ENCODE peak calls at places on chromosomes 2 and 18, in seven cellular contexts. F, D, N, T, V, X and P are unnamed samples.

GRCh38 chr2:19119326-19120001 is 239.0 kb downstream of the OSR1 start:
- DNase-seq in F (no peak), D (no peak), N (no peak), T (no peak), V (no peak), X (no peak), P (no peak)

GRCh38 chr2:97645112-97645699 is 656 bp upstream of the COX5B start:
- DNase-seq in F (peak), D (no peak), N (peak), T (no peak), V (no peak), X (no peak), P (no peak)

GRCh38 chr18:32389868-32390267 is 80.8 kb downstream of the GAREM1 start:
- DNase-seq in F (no peak), D (no peak), N (no peak), T (no peak), V (no peak), X (no peak), P (no peak)

GRCh38 chr2:201837824-201838340 is 31.5 kb downstream of the CDK15 start:
- DNase-seq in F (no peak), D (no peak), N (no peak), T (no peak), V (no peak), X (no peak), P (no peak)

GRCh38 chr2:185456517-185456916 is 282.1 kb upstream of the FSIP2 start:
- DNase-seq in F (no peak), D (no peak), N (no peak), T (no peak), V (no peak), X (no peak), P (peak)

GRCh38 chr2:235937936-235938335 is 230.2 kb downstream of the GBX2 start:
- DNase-seq in F (no peak), D (no peak), N (no peak), T (no peak), V (no peak), X (no peak), P (no peak)

GRCh38 chr2:158936978-158937377 is 31.5 kb upstream of the TANC1 start:
- DNase-seq in F (no peak), D (peak), N (no peak), T (no peak), V (no peak), X (peak), P (peak)

GRCh38 chr2:23435250-23436035 is 50.5 kb downstream of the KLHL29 start:
- DNase-seq in F (no peak), D (no peak), N (no peak), T (no peak), V (no peak), X (no peak), P (no peak)

GRCh38 chr2:74087696-74088095 is 60.0 kb downstream of the BOLA3 start:
- DNase-seq in F (no peak), D (no peak), N (no peak), T (no peak), V (no peak), X (no peak), P (no peak)

GRCh38 chr18:22641973-22642372 is 224.3 kb upstream of the CTAGE1 start:
- DNase-seq in F (no peak), D (no peak), N (no peak), T (no peak), V (no peak), X (no peak), P (no peak)

GRCh38 chr18:38940863-38941531 is 1375.4 kb upstream of the CELF4 start:
- DNase-seq in F (no peak), D (peak), N (no peak), T (peak), V (peak), X (peak), P (peak)

GRCh38 chr18:62452280-62452824 is 70.5 kb upstream of the ZCCHC2 start:
- DNase-seq in F (no peak), D (no peak), N (no peak), T (no peak), V (peak), X (no peak), P (no peak)

GRCh38 chr2:102618452-102619413 is 620 bp upstream of the SLC9A2 start:
- DNase-seq in F (no peak), D (no peak), N (no peak), T (peak), V (peak), X (peak), P (no peak)

GRCh38 chr18:1468550-1468949 is 563.9 kb downstream of the ADCYAP1 start:
- DNase-seq in F (no peak), D (no peak), N (no peak), T (no peak), V (no peak), X (no peak), P (no peak)

GRCh38 chr2:94759211-94759610 is 112.0 kb upstream of the TEKT4 start:
- DNase-seq in F (no peak), D (no peak), N (no peak), T (peak), V (peak), X (no peak), P (no peak)

GRCh38 chr2:98806266-98806697 is 75.3 kb upstream of the MGAT4A start:
- DNase-seq in F (no peak), D (no peak), N (peak), T (no peak), V (no peak), X (no peak), P (no peak)

GRCh38 chr2:16615246-16615645 is 50.4 kb downstream of the CYRIA start:
- DNase-seq in F (no peak), D (no peak), N (no peak), T (no peak), V (no peak), X (no peak), P (no peak)

GRCh38 chr2:181466661-181467576 is 9.7 kb downstream of the ITGA4 start:
- DNase-seq in F (peak), D (peak), N (peak), T (peak), V (peak), X (no peak), P (peak)

GRCh38 chr2:196431957-196432356 is 207.6 kb upstream of the CCDC150 start:
- DNase-seq in F (no peak), D (no peak), N (no peak), T (peak), V (peak), X (no peak), P (no peak)
- H3K27ac ChIP-seq in F (no peak), D (no peak), N (no peak), T (no peak), V (no peak), X (no peak), P (no peak)

GRCh38 chr2:10569460-10569859 is 120.3 kb downstream of the NOL10 start:
- DNase-seq in F (no peak), D (no peak), N (no peak), T (no peak), V (no peak), X (no peak), P (no peak)
- H3K27ac ChIP-seq in F (no peak), D (no peak), N (no peak), T (no peak), V (no peak), X (no peak), P (no peak)

GRCh38 chr2:39631256-39631655 is 34.5 kb upstream of the TMEM178A start:
- DNase-seq in F (no peak), D (no peak), N (no peak), T (no peak), V (no peak), X (no peak), P (no peak)
- H3K27ac ChIP-seq in F (no peak), D (peak), N (no peak), T (no peak), V (no peak), X (peak), P (peak)

DNA sequence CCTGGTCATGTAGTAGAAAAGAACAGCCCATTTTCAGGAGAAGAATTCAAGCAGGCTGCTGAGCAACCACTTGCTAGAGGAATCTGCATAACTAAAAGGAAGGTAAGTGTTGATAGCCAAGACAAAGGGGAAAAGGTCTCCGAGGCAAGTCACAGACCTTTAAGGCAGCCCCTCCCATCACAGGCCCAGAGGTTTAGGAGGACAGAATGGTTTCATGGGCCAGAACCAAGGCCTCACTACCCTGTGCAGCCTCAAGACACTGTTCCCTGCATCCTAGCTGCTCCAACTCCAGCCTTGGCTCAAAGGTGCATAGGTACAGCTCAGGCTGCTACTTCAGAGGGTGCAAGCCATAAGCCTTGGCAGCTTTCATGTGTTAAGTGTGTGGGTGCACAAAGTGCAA is 238.6 kb upstream of the CYP26B1 start:
- DNase-seq in F (no peak), D (no peak), N (no peak), T (no peak), V (peak), X (no peak), P (no peak)
- H3K27ac ChIP-seq in F (no peak), D (no peak), N (no peak), T (no peak), V (no peak), X (no peak), P (no peak)

GRCh38 chr2:161088658-161089350 is 71.4 kb upstream of the TANK start:
- DNase-seq in F (no peak), D (no peak), N (no peak), T (no peak), V (no peak), X (no peak), P (no peak)

GRCh38 chr2:161090401-161090800 is 69.8 kb upstream of the TANK start:
- DNase-seq in F (no peak), D (peak), N (peak), T (no peak), V (no peak), X (no peak), P (no peak)

GRCh38 chr2:161085041-161085598 is 75.1 kb upstream of the TANK start:
- DNase-seq in F (no peak), D (no peak), N (no peak), T (no peak), V (no peak), X (peak), P (no peak)
- H3K27ac ChIP-seq in F (no peak), D (no peak), N (no peak), T (no peak), V (no peak), X (peak), P (no peak)